ENCODE peak calls at places on chromosome 7, in eight cellular contexts. One of them, this sample, is unnamed.

GRCh38 chr7:102918865-102919264 is 6.1 kb downstream of the LRRC17 start:
- DNase-seq in ELF-1: no peak
- DNase-seq in Caki2: no peak
- DNase-seq in effector memory CD8-positive, alpha-beta T cell: no peak
- DNase-seq in AG20443: no peak
- DNase-seq in Daoy: peak
- DNase-seq in AG04450: no peak
- DNase-seq in glutamatergic neuron: no peak
- DNase-seq in this sample: no peak

GRCh38 chr7:155647734-155648133 is 3.3 kb downstream of the RBM33 start:
- DNase-seq in ELF-1: no peak
- DNase-seq in Caki2: no peak
- DNase-seq in effector memory CD8-positive, alpha-beta T cell: no peak
- DNase-seq in AG20443: no peak
- DNase-seq in Daoy: no peak
- DNase-seq in AG04450: no peak
- DNase-seq in glutamatergic neuron: no peak
- DNase-seq in this sample: no peak

GRCh38 chr7:137975223-137975622 is 26.7 kb downstream of the CREB3L2 start:
- DNase-seq in ELF-1: no peak
- DNase-seq in Caki2: no peak
- DNase-seq in effector memory CD8-positive, alpha-beta T cell: no peak
- DNase-seq in AG20443: peak
- DNase-seq in Daoy: no peak
- DNase-seq in AG04450: no peak
- DNase-seq in glutamatergic neuron: no peak
- DNase-seq in this sample: no peak

GRCh38 chr7:156764016-156764669 is 123.6 kb downstream of the RNF32 start:
- DNase-seq in ELF-1: peak
- DNase-seq in Caki2: peak
- DNase-seq in effector memory CD8-positive, alpha-beta T cell: no peak
- DNase-seq in AG20443: peak
- DNase-seq in Daoy: peak
- DNase-seq in AG04450: peak
- DNase-seq in glutamatergic neuron: peak
- DNase-seq in this sample: peak

GRCh38 chr7:99679032-99679399 is 780 bp downstream of the CYP3A5 start:
- DNase-seq in ELF-1: peak
- DNase-seq in Caki2: peak
- DNase-seq in effector memory CD8-positive, alpha-beta T cell: no peak
- DNase-seq in AG20443: peak
- DNase-seq in Daoy: peak
- DNase-seq in AG04450: no peak
- DNase-seq in glutamatergic neuron: no peak
- DNase-seq in this sample: peak

GRCh38 chr7:129840757-129841156 is 112.0 kb downstream of the UBE2H start:
- DNase-seq in ELF-1: no peak
- DNase-seq in Caki2: no peak
- DNase-seq in effector memory CD8-positive, alpha-beta T cell: no peak
- DNase-seq in AG20443: peak
- DNase-seq in Daoy: peak
- DNase-seq in AG04450: no peak
- DNase-seq in glutamatergic neuron: no peak
- DNase-seq in this sample: no peak

GRCh38 chr7:36086571-36086970 is 66.5 kb upstream of the EEPD1 start:
- DNase-seq in ELF-1: no peak
- DNase-seq in Caki2: no peak
- DNase-seq in effector memory CD8-positive, alpha-beta T cell: no peak
- DNase-seq in AG20443: no peak
- DNase-seq in Daoy: no peak
- DNase-seq in AG04450: no peak
- DNase-seq in glutamatergic neuron: no peak
- DNase-seq in this sample: no peak

GRCh38 chr7:152543801-152544200 is 108.0 kb upstream of the KMT2C start:
- DNase-seq in ELF-1: peak
- DNase-seq in Caki2: no peak
- DNase-seq in effector memory CD8-positive, alpha-beta T cell: no peak
- DNase-seq in AG20443: peak
- DNase-seq in Daoy: no peak
- DNase-seq in AG04450: no peak
- DNase-seq in glutamatergic neuron: no peak
- DNase-seq in this sample: peak

GRCh38 chr7:2452074-2452507 is 24.1 kb downstream of the GRIFIN start:
- DNase-seq in ELF-1: no peak
- DNase-seq in Caki2: peak
- DNase-seq in effector memory CD8-positive, alpha-beta T cell: no peak
- DNase-seq in AG20443: peak
- DNase-seq in Daoy: peak
- DNase-seq in AG04450: no peak
- DNase-seq in glutamatergic neuron: no peak
- DNase-seq in this sample: peak

GRCh38 chr7:116522247-116522646 is 2.6 kb upstream of the CAV1 start:
- DNase-seq in ELF-1: no peak
- DNase-seq in Caki2: peak
- DNase-seq in effector memory CD8-positive, alpha-beta T cell: no peak
- DNase-seq in AG20443: peak
- DNase-seq in Daoy: peak
- DNase-seq in AG04450: no peak
- DNase-seq in glutamatergic neuron: no peak
- DNase-seq in this sample: peak

GRCh38 chr7:12851841-12852240 is 164.4 kb downstream of the ARL4A start:
- DNase-seq in ELF-1: no peak
- DNase-seq in Caki2: no peak
- DNase-seq in effector memory CD8-positive, alpha-beta T cell: no peak
- DNase-seq in AG20443: no peak
- DNase-seq in Daoy: no peak
- DNase-seq in AG04450: no peak
- DNase-seq in glutamatergic neuron: no peak
- DNase-seq in this sample: no peak

GRCh38 chr7:24756989-24757798 is at the start of gene GSDME:
- DNase-seq in ELF-1: peak
- DNase-seq in Caki2: peak
- DNase-seq in effector memory CD8-positive, alpha-beta T cell: no peak
- DNase-seq in AG20443: peak
- DNase-seq in Daoy: peak
- DNase-seq in AG04450: peak
- DNase-seq in glutamatergic neuron: peak
- DNase-seq in this sample: peak